ENCODE peak calls at places on chromosomes 6 and 20, in ten cellular contexts. F is astrocyte; W is fibroblast of villous mesenchyme; N is heart right ventricle; S is colonic mucosa; R is uterus; O is left ventricle myocardium inferior; L is CD8-positive, alpha-beta T cell; A is choroid plexus epithelial cell; K is endothelial cell. Q is an unnamed sample.

GRCh38 chr6:13089296-13089994 is 238.9 kb downstream of the TBC1D7 start:
- DNase-seq in K (no peak), S (no peak), A (no peak), O (no peak), F (peak), W (no peak), L (no peak), R (no peak), N (no peak), Q (no peak)

GRCh38 chr6:35474978-35475570 is 6.9 kb downstream of the RPL10A start:
- DNase-seq in R (no peak), W (no peak), A (no peak), F (no peak), S (no peak), N (no peak), L (peak), O (no peak), K (no peak), Q (no peak)

GRCh38 chr20:1376453-1377270 is 16.2 kb downstream of the FKBP1A start:
- DNase-seq in N (no peak), K (no peak), S (peak), W (no peak), R (no peak), A (no peak), F (no peak), L (no peak), O (no peak), Q (no peak)

GRCh38 chr20:22833851-22834250 is 201.3 kb upstream of the SSTR4 start:
- DNase-seq in A (no peak), F (no peak), R (no peak), W (no peak), L (no peak), K (no peak), O (no peak), S (no peak), N (no peak), Q (no peak)

GRCh38 chr20:4335722-4336121 is 320.4 kb upstream of the RNF24 start:
- DNase-seq in O (no peak), R (no peak), K (no peak), F (no peak), W (no peak), N (no peak), A (no peak), S (no peak), L (no peak), Q (no peak)

GRCh38 chr6:81938014-81938761 is 185.7 kb upstream of the TENT5A start:
- DNase-seq in W (peak), A (peak), F (peak), O (no peak), N (no peak), S (peak), R (no peak), L (no peak), K (no peak), Q (no peak)

GRCh38 chr20:25205277-25206062 is 10.0 kb downstream of the ENTPD6 start:
- DNase-seq in F (no peak), K (no peak), W (no peak), O (no peak), N (no peak), S (no peak), A (no peak), L (no peak), R (no peak), Q (no peak)

GRCh38 chr6:4561078-4561435 is 215.1 kb upstream of the CDYL start:
- DNase-seq in K (no peak), W (no peak), S (no peak), F (no peak), R (no peak), A (no peak), O (no peak), L (no peak), N (no peak), Q (no peak)

GRCh38 chr6:55490871-55491270 is 88.1 kb downstream of the HMGCLL1 start:
- DNase-seq in F (no peak), L (no peak), S (no peak), K (no peak), A (peak), W (no peak), R (no peak), O (no peak), N (no peak), Q (no peak)

GRCh38 chr6:106118835-106119443 is 32.8 kb downstream of the PRDM1 start:
- DNase-seq in F (no peak), L (no peak), R (no peak), O (no peak), N (no peak), K (no peak), W (peak), S (no peak), A (no peak), Q (no peak)

GRCh38 chr6:86723729-86724128 is 213.6 kb upstream of the HTR1E start:
- DNase-seq in N (no peak), R (no peak), S (no peak), F (no peak), K (no peak), L (no peak), O (no peak), A (no peak), W (peak), Q (no peak)

GRCh38 chr20:33667245-33668086 is 723 bp downstream of the ACTL10 start:
- DNase-seq in R (peak), N (peak), W (peak), A (peak), S (peak), O (peak), F (no peak), K (no peak), L (peak), Q (peak)

GRCh38 chr20:1537731-1538058 is 19.8 kb downstream of the SIRPD start:
- DNase-seq in L (no peak), S (peak), F (no peak), W (no peak), A (no peak), O (peak), R (no peak), K (no peak), N (peak), Q (peak)

GRCh38 chr20:469746-470490 is 7.6 kb upstream of the TBC1D20 start:
- DNase-seq in N (no peak), A (no peak), L (no peak), R (no peak), W (no peak), F (no peak), O (no peak), S (no peak), K (no peak), Q (no peak)

GRCh38 chr20:40293740-40294139 is 395.3 kb downstream of the MAFB start:
- DNase-seq in N (peak), W (no peak), F (no peak), O (no peak), A (peak), R (peak), S (no peak), K (no peak), L (no peak), Q (no peak)

GRCh38 chr20:40287683-40288082 is 401.4 kb downstream of the MAFB start:
- DNase-seq in S (no peak), K (no peak), W (no peak), O (no peak), N (no peak), R (no peak), F (no peak), A (no peak), L (no peak), Q (no peak)

GRCh38 chr20:40294175-40294574 is 394.9 kb downstream of the MAFB start:
- DNase-seq in K (no peak), O (no peak), N (no peak), R (peak), A (no peak), S (no peak), W (no peak), L (no peak), F (no peak), Q (peak)

GRCh38 chr20:40294747-40295146 is 394.3 kb downstream of the MAFB start:
- DNase-seq in A (no peak), R (no peak), K (no peak), F (no peak), N (no peak), L (no peak), W (no peak), S (no peak), O (no peak), Q (no peak)

DNA sequence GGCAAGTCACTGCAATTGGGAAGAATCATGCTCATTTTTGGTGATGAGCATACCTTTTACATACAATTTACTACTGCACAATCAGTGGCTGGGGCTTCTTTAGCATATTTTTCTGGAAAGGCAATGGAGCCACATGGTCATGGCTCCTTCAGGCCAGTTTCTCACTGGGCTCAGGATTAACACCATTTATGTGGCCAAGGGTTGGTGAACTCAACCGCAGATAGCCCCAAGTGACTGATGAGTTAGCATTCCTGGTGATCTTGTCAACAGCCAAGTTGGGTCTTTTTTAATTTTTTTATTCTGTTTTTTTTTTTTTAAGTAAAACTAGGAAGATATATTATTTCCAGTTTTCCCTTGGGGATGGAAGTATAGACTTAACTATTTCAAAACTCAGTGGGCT is 397.6 kb downstream of the MAFB start:
- DNase-seq in W (no peak), S (no peak), L (no peak), K (no peak), O (no peak), F (no peak), A (no peak), N (no peak), R (no peak), Q (no peak)
- TF ChIP-seq CTCF in W (no peak), S (no peak), L (no peak), K (no peak), O (no peak), F (no peak), A (no peak), N (no peak), R (no peak), Q (no peak)

GRCh38 chr6:143195349-143195845 is 134.7 kb downstream of the AIG1 start:
- DNase-seq in N (peak), A (no peak), L (no peak), W (no peak), O (peak), F (no peak), R (peak), K (no peak), S (no peak), Q (peak)

GRCh38 chr6:143198312-143198711 is 137.6 kb downstream of the AIG1 start:
- DNase-seq in F (no peak), O (no peak), K (no peak), L (no peak), N (no peak), A (no peak), W (no peak), R (no peak), S (no peak), Q (no peak)

GRCh38 chr6:143200035-143200770 is 139.5 kb downstream of the AIG1 start:
- DNase-seq in K (no peak), S (no peak), F (no peak), L (no peak), A (no peak), R (no peak), O (no peak), W (no peak), N (peak), Q (no peak)

GRCh38 chr6:143196525-143197225 is 136.0 kb downstream of the AIG1 start:
- DNase-seq in S (no peak), O (no peak), A (no peak), K (no peak), L (no peak), R (no peak), N (no peak), W (peak), F (peak), Q (no peak)

DNA sequence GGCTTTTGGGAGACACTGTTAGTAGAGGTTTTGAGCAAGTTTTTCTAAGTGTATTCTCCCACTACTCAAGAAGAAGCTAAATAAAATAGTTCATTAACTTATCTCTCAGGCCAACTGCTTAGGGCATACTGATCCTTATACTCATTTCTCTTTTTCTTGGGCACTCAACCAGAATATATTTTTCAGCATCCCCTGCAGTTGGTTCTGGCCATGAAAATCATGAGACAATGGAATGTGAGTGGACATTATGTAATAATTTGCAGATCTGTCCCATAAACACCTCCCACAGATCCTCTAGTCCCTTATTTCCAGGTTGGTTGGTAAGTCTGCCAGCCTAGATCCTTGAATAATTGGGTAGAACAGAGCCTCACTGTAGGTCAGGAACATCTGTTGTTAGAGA is 136.7 kb downstream of the AIG1 start:
- DNase-seq in F (peak), K (no peak), W (no peak), O (no peak), S (no peak), A (peak), N (no peak), R (no peak), L (no peak), Q (no peak)
- TF ChIP-seq CTCF in F (no peak), K (no peak), W (no peak), O (no peak), S (no peak), A (no peak), N (no peak), R (no peak), L (no peak), Q (no peak)

DNA sequence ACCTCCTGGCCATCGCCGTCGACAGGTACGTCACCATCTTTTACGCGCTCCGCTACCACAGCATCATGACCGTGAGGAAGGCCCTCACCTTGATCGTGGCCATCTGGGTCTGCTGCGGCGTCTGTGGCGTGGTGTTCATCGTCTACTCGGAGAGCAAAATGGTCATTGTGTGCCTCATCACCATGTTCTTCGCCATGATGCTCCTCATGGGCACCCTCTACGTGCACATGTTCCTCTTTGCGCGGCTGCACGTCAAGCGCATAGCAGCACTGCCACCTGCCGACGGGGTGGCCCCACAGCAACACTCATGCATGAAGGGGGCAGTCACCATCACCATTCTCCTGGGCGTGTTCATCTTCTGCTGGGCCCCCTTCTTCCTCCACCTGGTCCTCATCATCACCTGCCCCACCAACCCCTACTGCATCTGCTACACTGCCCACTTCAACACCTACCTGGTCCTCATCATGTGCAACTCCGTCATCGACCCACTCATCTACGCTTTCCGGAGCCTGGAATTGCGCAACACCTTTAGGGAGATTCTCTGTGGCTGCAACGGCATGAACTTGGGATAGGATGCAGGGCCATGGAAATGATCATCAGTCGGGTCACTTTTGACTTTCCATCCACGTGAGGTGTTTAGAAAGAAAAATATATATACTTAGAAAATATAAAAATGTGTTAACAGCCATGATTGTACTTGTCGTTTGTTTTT is 868 bp downstream of the MC3R start:
- DNase-seq in A (no peak), F (no peak), S (peak), N (no peak), K (no peak), W (peak), L (no peak), R (no peak), O (no peak), Q (peak)
- TF ChIP-seq CTCF in A (peak), F (peak), S (peak), N (peak), K (no peak), W (peak), L (no peak), R (peak), O (peak), Q (no peak)

DNA sequence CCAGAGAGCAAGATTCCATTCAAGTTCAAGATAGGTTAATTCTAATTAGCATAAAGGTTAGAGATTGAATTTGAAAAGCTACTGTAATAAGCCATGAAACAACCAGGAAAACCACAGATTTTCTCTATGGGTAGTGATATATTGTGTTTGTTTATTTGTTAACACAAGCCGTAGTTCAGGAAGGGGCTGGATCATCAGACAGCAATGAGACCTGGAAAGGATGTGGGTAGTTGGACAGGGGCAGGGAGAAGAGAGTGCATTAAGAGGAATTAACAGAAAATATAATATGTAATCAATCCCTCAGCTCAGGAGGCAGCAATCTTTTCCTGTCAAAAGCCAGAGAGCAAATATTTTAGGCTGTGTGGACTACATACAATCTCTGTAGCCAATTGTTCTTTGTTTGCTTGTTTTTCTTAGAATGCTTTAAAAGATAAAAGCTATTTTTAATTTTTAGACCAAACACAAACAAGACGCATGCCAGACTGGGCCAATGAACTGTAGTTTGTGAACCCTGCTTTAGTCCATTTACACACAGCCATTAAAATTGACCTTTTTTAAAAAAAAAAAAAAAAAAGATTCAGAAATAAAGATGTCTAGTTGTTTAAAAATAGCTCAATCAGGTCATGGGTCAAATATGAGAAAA is 398.7 kb upstream of the MARCKS start:
- DNase-seq in O (no peak), W (peak), S (no peak), F (peak), R (no peak), A (peak), K (no peak), L (no peak), N (no peak), Q (no peak)
- TF ChIP-seq CTCF in O (no peak), W (no peak), S (no peak), F (no peak), R (no peak), A (no peak), K (no peak), L (no peak), N (no peak), Q (no peak)

GRCh38 chr6:30493643-30494250 is 4.4 kb downstream of the HLA-E start:
- DNase-seq in W (no peak), R (no peak), O (no peak), K (no peak), S (no peak), F (no peak), L (peak), N (no peak), A (no peak), Q (no peak)
- TF ChIP-seq CTCF in W (peak), R (no peak), O (no peak), K (peak), S (no peak), F (no peak), L (peak), N (no peak), A (peak), Q (no peak)

DNA sequence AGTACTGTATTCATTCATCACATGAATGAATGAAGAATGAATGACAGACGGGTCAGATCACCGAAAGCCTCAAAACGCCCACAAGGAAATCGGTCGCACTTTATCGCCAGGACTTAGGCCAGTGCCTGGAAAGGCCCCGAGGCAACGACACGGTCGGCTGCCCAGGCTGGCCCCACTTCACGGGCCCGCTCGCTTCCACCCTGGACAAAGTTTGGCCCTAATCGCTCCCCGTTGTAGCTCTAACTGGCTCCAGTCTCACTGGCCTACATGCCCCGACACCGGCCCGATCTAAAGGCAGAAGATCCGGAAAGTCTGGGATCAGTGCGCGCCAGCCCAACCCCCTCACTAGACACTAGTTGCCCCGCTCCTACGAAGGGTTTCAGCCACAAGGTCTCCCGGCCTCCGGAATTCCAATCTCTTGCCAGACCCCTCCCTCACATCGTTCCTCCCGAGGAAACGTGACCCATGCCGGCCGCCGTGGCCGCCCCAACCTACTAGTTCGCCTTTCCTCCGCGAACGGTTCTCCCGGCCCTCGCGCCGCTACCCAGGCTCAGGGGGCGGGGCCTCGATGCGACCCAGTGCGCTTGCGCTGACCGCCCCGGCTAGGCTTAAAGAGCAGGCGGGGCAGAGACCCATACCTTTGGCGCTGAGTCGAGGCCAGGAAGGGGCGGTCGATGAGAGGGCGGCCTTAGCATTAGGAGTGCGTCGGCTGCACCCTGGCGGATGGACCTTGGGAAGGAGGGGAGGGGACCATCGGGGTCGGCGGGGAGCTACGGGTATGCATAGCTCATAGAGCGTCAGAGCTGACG is at the start of the genes GSS and MYH7B:
- DNase-seq in K (peak), W (peak), O (peak), L (peak), A (peak), N (peak), R (peak), F (peak), S (peak), Q (peak)
- TF ChIP-seq CTCF in K (no peak), W (peak), O (peak), L (no peak), A (peak), N (peak), R (peak), F (no peak), S (no peak), Q (peak)

DNA sequence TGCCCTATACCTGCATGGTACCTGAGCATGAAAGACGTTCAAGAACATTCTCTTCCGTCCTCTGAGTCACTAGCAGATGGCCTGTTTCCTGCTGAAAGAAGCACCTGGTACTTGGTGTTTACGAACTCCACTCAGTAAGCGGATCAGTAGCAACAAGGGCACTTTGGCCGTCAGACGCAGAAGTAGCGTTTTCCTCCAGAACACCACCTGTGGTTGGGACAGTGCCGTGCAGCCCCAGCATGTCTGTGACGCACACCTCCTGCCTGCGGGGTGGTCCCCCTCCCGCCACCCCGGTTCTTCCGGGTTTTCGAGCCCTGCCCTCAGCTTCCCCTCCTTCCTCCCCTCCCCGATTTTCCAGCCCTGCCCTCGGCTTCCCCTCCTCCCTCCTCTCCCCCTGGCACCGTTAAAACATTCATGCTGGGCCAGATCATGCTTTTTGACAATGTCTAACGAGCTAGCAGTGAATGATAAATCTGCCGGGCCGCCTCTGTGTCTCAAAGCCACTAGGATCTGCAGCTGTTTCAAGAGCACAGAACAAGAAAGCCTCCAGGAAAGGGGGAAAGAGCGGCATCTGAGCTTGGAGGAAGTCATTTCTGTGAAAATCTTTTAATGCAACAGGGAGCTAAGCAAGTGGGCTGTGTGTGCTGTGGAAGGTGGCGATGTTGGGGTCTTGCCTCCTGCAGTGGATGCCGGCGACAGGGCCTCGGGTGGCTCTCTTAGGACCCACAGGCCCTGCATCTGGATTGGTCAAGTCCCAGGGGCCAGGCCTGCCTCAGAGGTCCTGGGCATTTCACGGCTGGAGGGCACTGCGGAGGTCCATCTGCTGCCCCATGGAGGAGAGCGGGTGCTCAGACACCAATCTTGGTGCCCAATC is 207.9 kb downstream of the ERMARD start:
- DNase-seq in O (no peak), K (no peak), F (no peak), S (peak), N (no peak), R (no peak), W (no peak), A (no peak), L (peak), Q (no peak)
- TF ChIP-seq CTCF in O (no peak), K (no peak), F (no peak), S (no peak), N (no peak), R (no peak), W (no peak), A (no peak), L (peak), Q (no peak)